ENCODE peak calls at places on chromosomes 7 and 10, in seven cellular contexts. One of them, this sample, is unnamed.

GRCh38 chr10:71216751-71217265 is 4.4 kb downstream of the UNC5B start:
- DNase-seq in stimulated activated CD8-positive, alpha-beta memory T cell treated with anti-CD3 and anti-CD28 coated beads, Interleukin-4, amount 100 ng/mL, for 48 hours: no peak
- DNase-seq in amygdala: no peak
- DNase-seq in tibial artery: no peak
- DNase-seq in mammary epithelial cell: peak
- DNase-seq in NCI-H2171 treated with DMSO at 0.1 percent for 48 hours: no peak
- DNase-seq in putamen: no peak
- DNase-seq in this sample: no peak

GRCh38 chr10:71582019-71582418 is 137.6 kb downstream of the C10orf105 start:
- DNase-seq in NCI-H2171 treated with DMSO at 0.1 percent for 48 hours: no peak
- DNase-seq in amygdala: no peak
- DNase-seq in mammary epithelial cell: no peak
- DNase-seq in stimulated activated CD8-positive, alpha-beta memory T cell treated with anti-CD3 and anti-CD28 coated beads, Interleukin-4, amount 100 ng/mL, for 48 hours: no peak
- DNase-seq in putamen: peak
- DNase-seq in tibial artery: no peak
- DNase-seq in this sample: no peak

GRCh38 chr7:136104269-136104603 is 127.1 kb upstream of the MTPN start:
- DNase-seq in NCI-H2171 treated with DMSO at 0.1 percent for 48 hours: no peak
- DNase-seq in mammary epithelial cell: no peak
- DNase-seq in amygdala: no peak
- DNase-seq in putamen: no peak
- DNase-seq in stimulated activated CD8-positive, alpha-beta memory T cell treated with anti-CD3 and anti-CD28 coated beads, Interleukin-4, amount 100 ng/mL, for 48 hours: no peak
- DNase-seq in tibial artery: no peak
- DNase-seq in this sample: no peak

GRCh38 chr10:62058476-62058875 is 157.0 kb downstream of the ARID5B start:
- DNase-seq in stimulated activated CD8-positive, alpha-beta memory T cell treated with anti-CD3 and anti-CD28 coated beads, Interleukin-4, amount 100 ng/mL, for 48 hours: no peak
- DNase-seq in amygdala: no peak
- DNase-seq in mammary epithelial cell: no peak
- DNase-seq in NCI-H2171 treated with DMSO at 0.1 percent for 48 hours: no peak
- DNase-seq in putamen: no peak
- DNase-seq in tibial artery: no peak
- DNase-seq in this sample: no peak

GRCh38 chr10:132880148-132880981 is 62.0 kb downstream of the CFAP46 start:
- DNase-seq in NCI-H2171 treated with DMSO at 0.1 percent for 48 hours: no peak
- DNase-seq in tibial artery: no peak
- DNase-seq in stimulated activated CD8-positive, alpha-beta memory T cell treated with anti-CD3 and anti-CD28 coated beads, Interleukin-4, amount 100 ng/mL, for 48 hours: no peak
- DNase-seq in mammary epithelial cell: no peak
- DNase-seq in putamen: no peak
- DNase-seq in amygdala: no peak
- DNase-seq in this sample: peak

GRCh38 chr10:86047588-86047987 is 319.0 kb downstream of the GRID1 start:
- DNase-seq in tibial artery: no peak
- DNase-seq in amygdala: no peak
- DNase-seq in putamen: no peak
- DNase-seq in stimulated activated CD8-positive, alpha-beta memory T cell treated with anti-CD3 and anti-CD28 coated beads, Interleukin-4, amount 100 ng/mL, for 48 hours: no peak
- DNase-seq in NCI-H2171 treated with DMSO at 0.1 percent for 48 hours: no peak
- DNase-seq in mammary epithelial cell: no peak
- DNase-seq in this sample: no peak

GRCh38 chr7:86953653-86954336 is 105.7 kb downstream of the ELAPOR2 start:
- DNase-seq in amygdala: no peak
- DNase-seq in NCI-H2171 treated with DMSO at 0.1 percent for 48 hours: no peak
- DNase-seq in mammary epithelial cell: no peak
- DNase-seq in stimulated activated CD8-positive, alpha-beta memory T cell treated with anti-CD3 and anti-CD28 coated beads, Interleukin-4, amount 100 ng/mL, for 48 hours: no peak
- DNase-seq in putamen: no peak
- DNase-seq in tibial artery: no peak
- DNase-seq in this sample: no peak

GRCh38 chr7:72336887-72337821 is 75.0 kb downstream of the CALN1 start:
- DNase-seq in mammary epithelial cell: no peak
- DNase-seq in tibial artery: no peak
- DNase-seq in NCI-H2171 treated with DMSO at 0.1 percent for 48 hours: peak
- DNase-seq in stimulated activated CD8-positive, alpha-beta memory T cell treated with anti-CD3 and anti-CD28 coated beads, Interleukin-4, amount 100 ng/mL, for 48 hours: no peak
- DNase-seq in putamen: no peak
- DNase-seq in amygdala: no peak
- DNase-seq in this sample: no peak

GRCh38 chr10:2882628-2883027 is 184.7 kb upstream of the PFKP start:
- DNase-seq in tibial artery: no peak
- DNase-seq in mammary epithelial cell: no peak
- DNase-seq in NCI-H2171 treated with DMSO at 0.1 percent for 48 hours: peak
- DNase-seq in amygdala: no peak
- DNase-seq in putamen: no peak
- DNase-seq in stimulated activated CD8-positive, alpha-beta memory T cell treated with anti-CD3 and anti-CD28 coated beads, Interleukin-4, amount 100 ng/mL, for 48 hours: no peak
- DNase-seq in this sample: no peak

GRCh38 chr7:155464948-155465739 is 7.2 kb downstream of the EN2 start:
- DNase-seq in stimulated activated CD8-positive, alpha-beta memory T cell treated with anti-CD3 and anti-CD28 coated beads, Interleukin-4, amount 100 ng/mL, for 48 hours: no peak
- DNase-seq in amygdala: no peak
- DNase-seq in putamen: no peak
- DNase-seq in tibial artery: no peak
- DNase-seq in NCI-H2171 treated with DMSO at 0.1 percent for 48 hours: no peak
- DNase-seq in mammary epithelial cell: no peak
- DNase-seq in this sample: no peak

GRCh38 chr10:30155401-30155800 is 96.0 kb upstream of the JCAD start:
- DNase-seq in tibial artery: peak
- DNase-seq in stimulated activated CD8-positive, alpha-beta memory T cell treated with anti-CD3 and anti-CD28 coated beads, Interleukin-4, amount 100 ng/mL, for 48 hours: no peak
- DNase-seq in putamen: peak
- DNase-seq in amygdala: no peak
- DNase-seq in mammary epithelial cell: no peak
- DNase-seq in NCI-H2171 treated with DMSO at 0.1 percent for 48 hours: no peak
- DNase-seq in this sample: no peak

GRCh38 chr7:95871078-95871848 is 98.9 kb downstream of the DYNC1I1 start:
- DNase-seq in putamen: peak
- DNase-seq in mammary epithelial cell: peak
- DNase-seq in amygdala: peak
- DNase-seq in NCI-H2171 treated with DMSO at 0.1 percent for 48 hours: peak
- DNase-seq in stimulated activated CD8-positive, alpha-beta memory T cell treated with anti-CD3 and anti-CD28 coated beads, Interleukin-4, amount 100 ng/mL, for 48 hours: no peak
- DNase-seq in tibial artery: peak
- DNase-seq in this sample: no peak

GRCh38 chr7:102843850-102844249 is 69.0 kb upstream of the LRRC17 start:
- DNase-seq in stimulated activated CD8-positive, alpha-beta memory T cell treated with anti-CD3 and anti-CD28 coated beads, Interleukin-4, amount 100 ng/mL, for 48 hours: no peak
- DNase-seq in mammary epithelial cell: no peak
- DNase-seq in putamen: no peak
- DNase-seq in amygdala: no peak
- DNase-seq in tibial artery: no peak
- DNase-seq in NCI-H2171 treated with DMSO at 0.1 percent for 48 hours: no peak
- DNase-seq in this sample: no peak

GRCh38 chr10:133358920-133359300 is 1.1 kb upstream of the FUOM start:
- DNase-seq in mammary epithelial cell: no peak
- DNase-seq in tibial artery: no peak
- DNase-seq in NCI-H2171 treated with DMSO at 0.1 percent for 48 hours: no peak
- DNase-seq in amygdala: no peak
- DNase-seq in stimulated activated CD8-positive, alpha-beta memory T cell treated with anti-CD3 and anti-CD28 coated beads, Interleukin-4, amount 100 ng/mL, for 48 hours: no peak
- DNase-seq in putamen: no peak
- DNase-seq in this sample: no peak

GRCh38 chr7:5408777-5409176 is 14.9 kb downstream of the TNRC18 start:
- DNase-seq in amygdala: no peak
- DNase-seq in tibial artery: no peak
- DNase-seq in NCI-H2171 treated with DMSO at 0.1 percent for 48 hours: no peak
- DNase-seq in stimulated activated CD8-positive, alpha-beta memory T cell treated with anti-CD3 and anti-CD28 coated beads, Interleukin-4, amount 100 ng/mL, for 48 hours: no peak
- DNase-seq in putamen: no peak
- DNase-seq in mammary epithelial cell: peak
- DNase-seq in this sample: no peak

GRCh38 chr7:152313879-152314604 is 121.8 kb downstream of the KMT2C start:
- DNase-seq in tibial artery: no peak
- DNase-seq in NCI-H2171 treated with DMSO at 0.1 percent for 48 hours: peak
- DNase-seq in putamen: peak
- DNase-seq in stimulated activated CD8-positive, alpha-beta memory T cell treated with anti-CD3 and anti-CD28 coated beads, Interleukin-4, amount 100 ng/mL, for 48 hours: no peak
- DNase-seq in amygdala: no peak
- DNase-seq in mammary epithelial cell: peak
- DNase-seq in this sample: no peak

GRCh38 chr10:59857049-59857448 is 49.3 kb downstream of the CCDC6 start:
- DNase-seq in amygdala: no peak
- DNase-seq in mammary epithelial cell: no peak
- DNase-seq in stimulated activated CD8-positive, alpha-beta memory T cell treated with anti-CD3 and anti-CD28 coated beads, Interleukin-4, amount 100 ng/mL, for 48 hours: no peak
- DNase-seq in tibial artery: no peak
- DNase-seq in putamen: no peak
- DNase-seq in NCI-H2171 treated with DMSO at 0.1 percent for 48 hours: no peak
- DNase-seq in this sample: no peak

GRCh38 chr7:67033251-67033650 is 36.6 kb downstream of the TYW1 start:
- DNase-seq in tibial artery: no peak
- DNase-seq in amygdala: no peak
- DNase-seq in NCI-H2171 treated with DMSO at 0.1 percent for 48 hours: no peak
- DNase-seq in mammary epithelial cell: no peak
- DNase-seq in stimulated activated CD8-positive, alpha-beta memory T cell treated with anti-CD3 and anti-CD28 coated beads, Interleukin-4, amount 100 ng/mL, for 48 hours: no peak
- DNase-seq in putamen: peak
- DNase-seq in this sample: no peak

GRCh38 chr7:121406-121805 is 71.0 kb upstream of the FAM20C start:
- DNase-seq in stimulated activated CD8-positive, alpha-beta memory T cell treated with anti-CD3 and anti-CD28 coated beads, Interleukin-4, amount 100 ng/mL, for 48 hours: no peak
- DNase-seq in amygdala: no peak
- DNase-seq in mammary epithelial cell: no peak
- DNase-seq in NCI-H2171 treated with DMSO at 0.1 percent for 48 hours: no peak
- DNase-seq in tibial artery: no peak
- DNase-seq in putamen: no peak
- DNase-seq in this sample: no peak

GRCh38 chr7:41733063-41733398 is 30.1 kb upstream of the INHBA start:
- DNase-seq in NCI-H2171 treated with DMSO at 0.1 percent for 48 hours: no peak
- DNase-seq in mammary epithelial cell: peak
- DNase-seq in stimulated activated CD8-positive, alpha-beta memory T cell treated with anti-CD3 and anti-CD28 coated beads, Interleukin-4, amount 100 ng/mL, for 48 hours: no peak
- DNase-seq in amygdala: no peak
- DNase-seq in putamen: no peak
- DNase-seq in tibial artery: no peak
- DNase-seq in this sample: no peak

GRCh38 chr7:101377189-101377736 is 14.6 kb downstream of the COL26A1 start:
- DNase-seq in amygdala: no peak
- DNase-seq in tibial artery: no peak
- DNase-seq in stimulated activated CD8-positive, alpha-beta memory T cell treated with anti-CD3 and anti-CD28 coated beads, Interleukin-4, amount 100 ng/mL, for 48 hours: no peak
- DNase-seq in putamen: no peak
- DNase-seq in mammary epithelial cell: no peak
- DNase-seq in NCI-H2171 treated with DMSO at 0.1 percent for 48 hours: no peak
- DNase-seq in this sample: no peak

GRCh38 chr7:127885222-127885772 is 145.9 kb downstream of the LRRC4 start:
- DNase-seq in amygdala: no peak
- DNase-seq in NCI-H2171 treated with DMSO at 0.1 percent for 48 hours: peak
- DNase-seq in stimulated activated CD8-positive, alpha-beta memory T cell treated with anti-CD3 and anti-CD28 coated beads, Interleukin-4, amount 100 ng/mL, for 48 hours: no peak
- DNase-seq in mammary epithelial cell: no peak
- DNase-seq in putamen: no peak
- DNase-seq in tibial artery: no peak
- DNase-seq in this sample: no peak

GRCh38 chr10:103367379-103367781 is 396 bp upstream of the TAF5 start:
- DNase-seq in NCI-H2171 treated with DMSO at 0.1 percent for 48 hours: no peak
- DNase-seq in stimulated activated CD8-positive, alpha-beta memory T cell treated with anti-CD3 and anti-CD28 coated beads, Interleukin-4, amount 100 ng/mL, for 48 hours: no peak
- DNase-seq in mammary epithelial cell: no peak
- DNase-seq in putamen: peak
- DNase-seq in amygdala: no peak
- DNase-seq in tibial artery: no peak
- DNase-seq in this sample: no peak

GRCh38 chr7:70092314-70093303 is 494.3 kb downstream of the AUTS2 start:
- DNase-seq in putamen: no peak
- DNase-seq in amygdala: no peak
- DNase-seq in mammary epithelial cell: no peak
- DNase-seq in tibial artery: no peak
- DNase-seq in NCI-H2171 treated with DMSO at 0.1 percent for 48 hours: peak
- DNase-seq in stimulated activated CD8-positive, alpha-beta memory T cell treated with anti-CD3 and anti-CD28 coated beads, Interleukin-4, amount 100 ng/mL, for 48 hours: no peak
- DNase-seq in this sample: peak

This sample was measured in psoas muscle.